ENCODE peak calls at places on chromosomes 13 and 19, in seven cellular contexts. One of them, this sample, is unnamed. For H3K36me3, the result is how much of the 10 kb centered on the place peaks cover.

GRCh38 chr13:30000373-30000770 is 150.0 kb upstream of the UBL3 start:
- DNase-seq in lung: no peak
- DNase-seq in CD8-positive, alpha-beta memory T cell: no peak
- DNase-seq in GM23248: no peak
- DNase-seq in brain microvascular endothelial cell: no peak
- DNase-seq in aorta: no peak
- DNase-seq in cardiac muscle cell: no peak
- DNase-seq in this sample: no peak

GRCh38 chr13:34349091-34349722 is 531.3 kb downstream of the RFC3 start:
- DNase-seq in lung: peak
- DNase-seq in CD8-positive, alpha-beta memory T cell: no peak
- DNase-seq in GM23248: peak
- DNase-seq in brain microvascular endothelial cell: peak
- DNase-seq in aorta: no peak
- DNase-seq in cardiac muscle cell: no peak
- DNase-seq in this sample: peak

GRCh38 chr19:35476149-35476548 is 14.1 kb downstream of the KRTDAP start:
- DNase-seq in lung: no peak
- DNase-seq in CD8-positive, alpha-beta memory T cell: no peak
- DNase-seq in GM23248: no peak
- DNase-seq in brain microvascular endothelial cell: no peak
- DNase-seq in aorta: no peak
- DNase-seq in cardiac muscle cell: no peak
- DNase-seq in this sample: no peak

GRCh38 chr19:5563008-5563431 is 4.7 kb downstream of the TINCR start:
- DNase-seq in lung: no peak
- DNase-seq in CD8-positive, alpha-beta memory T cell: no peak
- DNase-seq in GM23248: no peak
- DNase-seq in brain microvascular endothelial cell: no peak
- DNase-seq in aorta: no peak
- DNase-seq in cardiac muscle cell: no peak
- DNase-seq in this sample: no peak

GRCh38 chr13:87941244-87941643 is 270.1 kb downstream of the SLITRK5 start:
- DNase-seq in lung: no peak
- DNase-seq in CD8-positive, alpha-beta memory T cell: no peak
- DNase-seq in GM23248: no peak
- DNase-seq in brain microvascular endothelial cell: no peak
- DNase-seq in aorta: no peak
- DNase-seq in cardiac muscle cell: no peak
- DNase-seq in this sample: no peak

GRCh38 chr19:55220525-55220924 is 8.0 kb downstream of the TMEM86B start:
- DNase-seq in lung: no peak
- DNase-seq in CD8-positive, alpha-beta memory T cell: no peak
- DNase-seq in GM23248: peak
- DNase-seq in brain microvascular endothelial cell: no peak
- DNase-seq in aorta: no peak
- DNase-seq in cardiac muscle cell: peak
- DNase-seq in this sample: no peak

GRCh38 chr19:7898967-7899366 is 4.7 kb upstream of the MAP2K7 start:
- DNase-seq in lung: no peak
- DNase-seq in CD8-positive, alpha-beta memory T cell: no peak
- DNase-seq in GM23248: no peak
- DNase-seq in brain microvascular endothelial cell: no peak
- DNase-seq in aorta: no peak
- DNase-seq in cardiac muscle cell: no peak
- DNase-seq in this sample: no peak

GRCh38 chr13:72567566-72567965 is 159.9 kb downstream of the MZT1 start:
- DNase-seq in lung: no peak
- DNase-seq in CD8-positive, alpha-beta memory T cell: no peak
- DNase-seq in GM23248: no peak
- DNase-seq in brain microvascular endothelial cell: no peak
- DNase-seq in aorta: no peak
- DNase-seq in cardiac muscle cell: no peak
- DNase-seq in this sample: no peak

GRCh38 chr13:94233831-94234230 is 245.7 kb downstream of the DCT start:
- DNase-seq in lung: no peak
- DNase-seq in CD8-positive, alpha-beta memory T cell: no peak
- DNase-seq in GM23248: no peak
- DNase-seq in brain microvascular endothelial cell: no peak
- DNase-seq in aorta: no peak
- DNase-seq in cardiac muscle cell: no peak
- DNase-seq in this sample: no peak

GRCh38 chr13:21831654-21832324 is 160.9 kb downstream of the FGF9 start:
- DNase-seq in lung: no peak
- DNase-seq in CD8-positive, alpha-beta memory T cell: no peak
- DNase-seq in GM23248: no peak
- DNase-seq in brain microvascular endothelial cell: no peak
- DNase-seq in aorta: no peak
- DNase-seq in cardiac muscle cell: no peak
- DNase-seq in this sample: no peak

GRCh38 chr13:93525087-93525486 is 298.5 kb downstream of the GPC6 start:
- DNase-seq in lung: no peak
- DNase-seq in CD8-positive, alpha-beta memory T cell: no peak
- DNase-seq in GM23248: no peak
- DNase-seq in brain microvascular endothelial cell: no peak
- DNase-seq in aorta: no peak
- DNase-seq in cardiac muscle cell: no peak
- DNase-seq in this sample: no peak

GRCh38 chr13:84630486-84630885 is 748.2 kb upstream of the SLITRK1 start:
- DNase-seq in lung: no peak
- DNase-seq in CD8-positive, alpha-beta memory T cell: no peak
- DNase-seq in GM23248: no peak
- DNase-seq in brain microvascular endothelial cell: no peak
- DNase-seq in aorta: no peak
- DNase-seq in cardiac muscle cell: no peak
- DNase-seq in this sample: no peak

GRCh38 chr13:20482275-20482761 is 43.3 kb downstream of the CRYL1 start:
- DNase-seq in lung: no peak
- DNase-seq in CD8-positive, alpha-beta memory T cell: no peak
- DNase-seq in GM23248: no peak
- DNase-seq in brain microvascular endothelial cell: no peak
- DNase-seq in aorta: no peak
- DNase-seq in cardiac muscle cell: no peak
- DNase-seq in this sample: no peak

GRCh38 chr13:97276862-97277269 is 54.7 kb downstream of the MBNL2 start:
- DNase-seq in lung: no peak
- DNase-seq in CD8-positive, alpha-beta memory T cell: no peak
- DNase-seq in GM23248: peak
- DNase-seq in brain microvascular endothelial cell: no peak
- DNase-seq in aorta: no peak
- DNase-seq in cardiac muscle cell: no peak
- DNase-seq in this sample: no peak

GRCh38 chr19:23403581-23404324 is 8.5 kb upstream of the ZNF91 start:
- DNase-seq in lung: no peak
- DNase-seq in CD8-positive, alpha-beta memory T cell: no peak
- DNase-seq in GM23248: no peak
- DNase-seq in brain microvascular endothelial cell: no peak
- DNase-seq in aorta: no peak
- DNase-seq in cardiac muscle cell: no peak
- DNase-seq in this sample: no peak

GRCh38 chr13:30774214-30774730 is 38.9 kb downstream of the ALOX5AP start:
- DNase-seq in lung: no peak
- DNase-seq in CD8-positive, alpha-beta memory T cell: peak
- DNase-seq in GM23248: no peak
- DNase-seq in brain microvascular endothelial cell: no peak
- DNase-seq in aorta: no peak
- DNase-seq in cardiac muscle cell: no peak
- DNase-seq in this sample: no peak

GRCh38 chr19:35742121-35742724 is at the start of gene IGFLR1:
- DNase-seq in lung: no peak
- DNase-seq in CD8-positive, alpha-beta memory T cell: peak
- DNase-seq in GM23248: no peak
- DNase-seq in brain microvascular endothelial cell: no peak
- DNase-seq in aorta: no peak
- DNase-seq in cardiac muscle cell: no peak
- DNase-seq in this sample: no peak

GRCh38 chr19:45152504-45153338 is 8.1 kb downstream of the NKPD1 start:
- DNase-seq in lung: no peak
- DNase-seq in CD8-positive, alpha-beta memory T cell: peak
- DNase-seq in GM23248: peak
- DNase-seq in brain microvascular endothelial cell: no peak
- DNase-seq in aorta: no peak
- DNase-seq in cardiac muscle cell: no peak
- DNase-seq in this sample: no peak

GRCh38 chr13:63954683-63955082 is 2539.0 kb upstream of the PCDH20 start:
- DNase-seq in lung: no peak
- DNase-seq in CD8-positive, alpha-beta memory T cell: no peak
- DNase-seq in GM23248: no peak
- DNase-seq in brain microvascular endothelial cell: no peak
- DNase-seq in aorta: no peak
- DNase-seq in cardiac muscle cell: no peak
- DNase-seq in this sample: no peak

GRCh38 chr13:41500501-41500900 is 43.2 kb downstream of the RGCC start:
- DNase-seq in lung: no peak
- DNase-seq in CD8-positive, alpha-beta memory T cell: peak
- DNase-seq in GM23248: peak
- DNase-seq in brain microvascular endothelial cell: no peak
- DNase-seq in aorta: no peak
- DNase-seq in cardiac muscle cell: no peak
- DNase-seq in this sample: peak

GRCh38 chr13:114128624-114129522 is 3.5 kb downstream of the RASA3 start:
- DNase-seq in lung: peak
- DNase-seq in CD8-positive, alpha-beta memory T cell: peak
- DNase-seq in GM23248: peak
- DNase-seq in brain microvascular endothelial cell: peak
- DNase-seq in aorta: peak
- DNase-seq in cardiac muscle cell: no peak
- DNase-seq in this sample: no peak

GRCh38 chr13:31775148-31775547 is 35.8 kb downstream of the RXFP2 start:
- DNase-seq in lung: no peak
- DNase-seq in CD8-positive, alpha-beta memory T cell: no peak
- DNase-seq in GM23248: peak
- DNase-seq in brain microvascular endothelial cell: no peak
- DNase-seq in aorta: no peak
- DNase-seq in cardiac muscle cell: no peak
- DNase-seq in this sample: no peak

GRCh38 chr19:54521022-54521859 is 18.6 kb downstream of the LAIR2 start:
- DNase-seq in lung: no peak
- DNase-seq in CD8-positive, alpha-beta memory T cell: no peak
- DNase-seq in GM23248: no peak
- DNase-seq in brain microvascular endothelial cell: no peak
- DNase-seq in aorta: no peak
- DNase-seq in cardiac muscle cell: no peak
- DNase-seq in this sample: no peak

GRCh38 chr19:17282488-17283256 is 971 bp downstream of the ANKLE1 start:
- DNase-seq in lung: peak
- DNase-seq in CD8-positive, alpha-beta memory T cell: peak
- DNase-seq in GM23248: peak
- DNase-seq in brain microvascular endothelial cell: peak
- DNase-seq in aorta: peak
- DNase-seq in cardiac muscle cell: peak
- DNase-seq in this sample: peak

GRCh38 chr13:28489975-28490550 is 4.9 kb downstream of the FLT1 start:
- DNase-seq in lung: no peak
- DNase-seq in CD8-positive, alpha-beta memory T cell: no peak
- DNase-seq in GM23248: no peak
- DNase-seq in brain microvascular endothelial cell: no peak
- DNase-seq in aorta: no peak
- DNase-seq in cardiac muscle cell: no peak
- DNase-seq in this sample: no peak

GRCh38 chr19:34961775-34962174 is 2.3 kb downstream of the ZNF792 start:
- DNase-seq in lung: no peak
- DNase-seq in CD8-positive, alpha-beta memory T cell: no peak
- DNase-seq in GM23248: no peak
- DNase-seq in brain microvascular endothelial cell: no peak
- DNase-seq in aorta: no peak
- DNase-seq in cardiac muscle cell: no peak
- DNase-seq in this sample: no peak

GRCh38 chr19:46471778-46472543 is 598 bp upstream of the PNMA8A start:
- DNase-seq in lung: no peak
- DNase-seq in CD8-positive, alpha-beta memory T cell: no peak
- DNase-seq in GM23248: no peak
- DNase-seq in brain microvascular endothelial cell: no peak
- DNase-seq in aorta: peak
- DNase-seq in cardiac muscle cell: no peak
- DNase-seq in this sample: no peak
- H3K4me3 ChIP-seq in lung: no peak
- H3K4me3 ChIP-seq in CD8-positive, alpha-beta memory T cell: no peak
- H3K4me3 ChIP-seq in GM23248: peak
- H3K4me3 ChIP-seq in brain microvascular endothelial cell: peak
- H3K4me3 ChIP-seq in aorta: no peak
- H3K4me3 ChIP-seq in cardiac muscle cell: peak
- H3K4me3 ChIP-seq in this sample: no peak

GRCh38 chr13:110904748-110905147 is 10.1 kb downstream of the ANKRD10 start:
- DNase-seq in lung: no peak
- DNase-seq in CD8-positive, alpha-beta memory T cell: no peak
- DNase-seq in GM23248: no peak
- DNase-seq in brain microvascular endothelial cell: no peak
- DNase-seq in aorta: no peak
- DNase-seq in cardiac muscle cell: no peak
- DNase-seq in this sample: no peak
- H3K36me3 ChIP-seq in lung: under half
- H3K36me3 ChIP-seq in CD8-positive, alpha-beta memory T cell: under half
- H3K36me3 ChIP-seq in GM23248: under half
- H3K36me3 ChIP-seq in brain microvascular endothelial cell: under half
- H3K36me3 ChIP-seq in aorta: under half
- H3K36me3 ChIP-seq in cardiac muscle cell: under half
- H3K36me3 ChIP-seq in this sample: half or more

GRCh38 chr19:19525611-19526380 is 2.9 kb upstream of the YJEFN3 start:
- DNase-seq in lung: no peak
- DNase-seq in CD8-positive, alpha-beta memory T cell: no peak
- DNase-seq in GM23248: no peak
- DNase-seq in brain microvascular endothelial cell: no peak
- DNase-seq in aorta: no peak
- DNase-seq in cardiac muscle cell: no peak
- DNase-seq in this sample: no peak

GRCh38 chr19:19526581-19527370 is 1.9 kb upstream of the YJEFN3 start:
- DNase-seq in lung: no peak
- DNase-seq in CD8-positive, alpha-beta memory T cell: no peak
- DNase-seq in GM23248: no peak
- DNase-seq in brain microvascular endothelial cell: no peak
- DNase-seq in aorta: no peak
- DNase-seq in cardiac muscle cell: no peak
- DNase-seq in this sample: no peak

GRCh38 chr19:19524053-19524452 is 4.7 kb upstream of the YJEFN3 start:
- DNase-seq in lung: no peak
- DNase-seq in CD8-positive, alpha-beta memory T cell: no peak
- DNase-seq in GM23248: no peak
- DNase-seq in brain microvascular endothelial cell: no peak
- DNase-seq in aorta: no peak
- DNase-seq in cardiac muscle cell: no peak
- DNase-seq in this sample: no peak

GRCh38 chr19:19520989-19521388 is 5.0 kb downstream of the NDUFA13 start:
- DNase-seq in lung: no peak
- DNase-seq in CD8-positive, alpha-beta memory T cell: no peak
- DNase-seq in GM23248: no peak
- DNase-seq in brain microvascular endothelial cell: no peak
- DNase-seq in aorta: no peak
- DNase-seq in cardiac muscle cell: no peak
- DNase-seq in this sample: no peak

GRCh38 chr19:19523177-19523576 is 5.5 kb upstream of the YJEFN3 start:
- DNase-seq in lung: no peak
- DNase-seq in CD8-positive, alpha-beta memory T cell: no peak
- DNase-seq in GM23248: no peak
- DNase-seq in brain microvascular endothelial cell: no peak
- DNase-seq in aorta: no peak
- DNase-seq in cardiac muscle cell: no peak
- DNase-seq in this sample: no peak
- H3K4me3 ChIP-seq in lung: no peak
- H3K4me3 ChIP-seq in CD8-positive, alpha-beta memory T cell: no peak
- H3K4me3 ChIP-seq in GM23248: no peak
- H3K4me3 ChIP-seq in brain microvascular endothelial cell: no peak
- H3K4me3 ChIP-seq in aorta: no peak
- H3K4me3 ChIP-seq in cardiac muscle cell: no peak
- H3K4me3 ChIP-seq in this sample: no peak

GRCh38 chr19:32595491-32595890 is 14.5 kb downstream of the PDCD5 start:
- DNase-seq in lung: no peak
- DNase-seq in CD8-positive, alpha-beta memory T cell: no peak
- DNase-seq in GM23248: no peak
- DNase-seq in brain microvascular endothelial cell: no peak
- DNase-seq in aorta: no peak
- DNase-seq in cardiac muscle cell: no peak
- DNase-seq in this sample: no peak
- H3K36me3 ChIP-seq in lung: under half
- H3K36me3 ChIP-seq in CD8-positive, alpha-beta memory T cell: under half
- H3K36me3 ChIP-seq in GM23248: half or more
- H3K36me3 ChIP-seq in brain microvascular endothelial cell: half or more
- H3K36me3 ChIP-seq in aorta: under half
- H3K36me3 ChIP-seq in cardiac muscle cell: under half
- H3K36me3 ChIP-seq in this sample: half or more